ENCODE peak calls at places on chromosomes 4 and X, in seven cellular contexts. One of them, this sample, is unnamed.

GRCh38 chrX:99301990-99302389 is 1108.1 kb downstream of the PCDH19 start:
- DNase-seq in endothelial cell of umbilical vein: no peak
- DNase-seq in Panc1: no peak
- DNase-seq in fibroblast of lung: no peak
- DNase-seq in GM23338: peak; percentile 49
- DNase-seq in CD8-positive, alpha-beta T cell: no peak
- DNase-seq in A549: no peak
- DNase-seq in this sample: no peak

GRCh38 chr4:73902038-73902637 is 32.9 kb downstream of the CXCL1 start:
- DNase-seq in CD8-positive, alpha-beta T cell: no peak
- DNase-seq in A549: no peak
- DNase-seq in GM23338: no peak
- DNase-seq in endothelial cell of umbilical vein: no peak
- DNase-seq in fibroblast of lung: no peak
- DNase-seq in Panc1: no peak
- DNase-seq in this sample: no peak

GRCh38 chrX:48002929-48003328 is 860 bp downstream of the ZNF182 start:
- DNase-seq in Panc1: no peak
- DNase-seq in fibroblast of lung: no peak
- DNase-seq in A549: no peak
- DNase-seq in CD8-positive, alpha-beta T cell: no peak
- DNase-seq in GM23338: no peak
- DNase-seq in endothelial cell of umbilical vein: no peak
- DNase-seq in this sample: no peak

GRCh38 chr4:13903851-13904340 is 276.4 kb upstream of the BOD1L1 start:
- DNase-seq in fibroblast of lung: no peak
- DNase-seq in A549: no peak
- DNase-seq in GM23338: no peak
- DNase-seq in Panc1: no peak
- DNase-seq in CD8-positive, alpha-beta T cell: no peak
- DNase-seq in endothelial cell of umbilical vein: no peak
- DNase-seq in this sample: no peak

GRCh38 chr4:83269256-83269655 is 15.3 kb downstream of the COQ2 start:
- DNase-seq in fibroblast of lung: no peak
- DNase-seq in endothelial cell of umbilical vein: no peak
- DNase-seq in GM23338: no peak
- DNase-seq in Panc1: no peak
- DNase-seq in A549: no peak
- DNase-seq in CD8-positive, alpha-beta T cell: no peak
- DNase-seq in this sample: no peak

GRCh38 chr4:105057370-105058096 is 89.1 kb upstream of the TET2 start:
- DNase-seq in GM23338: no peak
- DNase-seq in A549: no peak
- DNase-seq in endothelial cell of umbilical vein: no peak
- DNase-seq in CD8-positive, alpha-beta T cell: no peak
- DNase-seq in Panc1: no peak
- DNase-seq in fibroblast of lung: no peak
- DNase-seq in this sample: no peak

GRCh38 chrX:40538391-40538790 is 42.4 kb upstream of the ATP6AP2 start:
- DNase-seq in fibroblast of lung: peak; percentile 0
- DNase-seq in CD8-positive, alpha-beta T cell: no peak
- DNase-seq in Panc1: no peak
- DNase-seq in A549: no peak
- DNase-seq in endothelial cell of umbilical vein: no peak
- DNase-seq in GM23338: no peak
- DNase-seq in this sample: no peak

GRCh38 chr4:74610491-74610890 is 165.6 kb downstream of the AREG start:
- DNase-seq in A549: no peak
- DNase-seq in fibroblast of lung: no peak
- DNase-seq in Panc1: no peak
- DNase-seq in CD8-positive, alpha-beta T cell: no peak
- DNase-seq in endothelial cell of umbilical vein: no peak
- DNase-seq in GM23338: no peak
- DNase-seq in this sample: no peak

GRCh38 chr4:8268901-8269534 is 536 bp upstream of the HTRA3 start:
- DNase-seq in fibroblast of lung: no peak
- DNase-seq in Panc1: no peak
- DNase-seq in endothelial cell of umbilical vein: no peak
- DNase-seq in CD8-positive, alpha-beta T cell: no peak
- DNase-seq in A549: no peak
- DNase-seq in GM23338: no peak
- DNase-seq in this sample: no peak
- H3K4me3 ChIP-seq in fibroblast of lung: no peak overlapping the region
- H3K4me3 ChIP-seq in Panc1: no peak overlapping the region
- H3K4me3 ChIP-seq in endothelial cell of umbilical vein: no peak overlapping the region
- H3K4me3 ChIP-seq in CD8-positive, alpha-beta T cell: no peak overlapping the region
- H3K4me3 ChIP-seq in A549: no peak overlapping the region
- H3K4me3 ChIP-seq in GM23338: peak overlapping the region; percentile 59
- H3K4me3 ChIP-seq in this sample: no peak overlapping the region

DNA sequence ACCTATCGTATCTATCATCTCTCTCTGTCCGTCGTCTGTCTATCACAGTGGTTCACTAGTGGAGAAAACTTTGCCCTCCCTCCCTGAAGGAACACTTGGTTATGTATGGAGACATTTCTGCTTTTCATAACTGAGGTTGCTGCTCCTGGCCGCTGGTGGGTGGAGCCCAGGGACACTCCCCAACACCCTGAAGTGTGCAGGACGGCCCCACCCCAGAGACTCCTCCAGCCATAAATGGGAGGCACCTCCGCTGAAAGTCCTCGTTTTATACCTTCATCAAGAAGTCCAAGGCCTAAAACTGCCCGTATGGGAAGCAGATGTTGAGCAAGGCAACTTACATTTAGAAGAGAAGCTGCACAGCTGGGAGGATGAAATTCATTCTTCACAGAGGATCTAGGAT is 43.6 kb downstream of the PRKX start:
- DNase-seq in CD8-positive, alpha-beta T cell: no peak
- DNase-seq in fibroblast of lung: no peak
- DNase-seq in Panc1: no peak
- DNase-seq in endothelial cell of umbilical vein: no peak
- DNase-seq in A549: no peak
- DNase-seq in GM23338: no peak
- DNase-seq in this sample: no peak
- TF ChIP-seq CTCF in CD8-positive, alpha-beta T cell: no peak
- TF ChIP-seq CTCF in fibroblast of lung: no peak
- TF ChIP-seq CTCF in Panc1: no peak
- TF ChIP-seq CTCF in endothelial cell of umbilical vein: no peak
- TF ChIP-seq CTCF in A549: no peak
- TF ChIP-seq CTCF in GM23338: no peak
- TF ChIP-seq CTCF in this sample: no peak

GRCh38 chr4:47031011-47031678 is at the start of gene GABRB1:
- DNase-seq in Panc1: peak; percentile 50
- DNase-seq in A549: no peak
- DNase-seq in GM23338: peak; percentile 76
- DNase-seq in endothelial cell of umbilical vein: peak; percentile 62
- DNase-seq in fibroblast of lung: peak; percentile 70
- DNase-seq in CD8-positive, alpha-beta T cell: no peak
- DNase-seq in this sample: peak; percentile 43

GRCh38 chr4:47032405-47033106 is 1.2 kb downstream of the GABRB1 start:
- DNase-seq in fibroblast of lung: peak; percentile 70
- DNase-seq in CD8-positive, alpha-beta T cell: peak; percentile 56
- DNase-seq in Panc1: peak; percentile 55
- DNase-seq in GM23338: peak; percentile 85
- DNase-seq in endothelial cell of umbilical vein: peak; percentile 38
- DNase-seq in A549: peak; percentile 4
- DNase-seq in this sample: peak; percentile 40

GRCh38 chr4:47031713-47032404 is 492 bp downstream of the GABRB1 start:
- DNase-seq in CD8-positive, alpha-beta T cell: no peak
- DNase-seq in fibroblast of lung: no peak
- DNase-seq in A549: no peak
- DNase-seq in endothelial cell of umbilical vein: no peak
- DNase-seq in GM23338: no peak
- DNase-seq in Panc1: no peak
- DNase-seq in this sample: no peak
- H3K4me3 ChIP-seq in CD8-positive, alpha-beta T cell: peak overlapping the region; percentile 29
- H3K4me3 ChIP-seq in fibroblast of lung: peak overlapping the region; percentile 38
- H3K4me3 ChIP-seq in A549: peak overlapping the region; percentile 31
- H3K4me3 ChIP-seq in endothelial cell of umbilical vein: peak overlapping the region; percentile 51
- H3K4me3 ChIP-seq in GM23338: peak overlapping the region; percentile 69
- H3K4me3 ChIP-seq in Panc1: peak overlapping the region; percentile 60
- H3K4me3 ChIP-seq in this sample: peak overlapping the region; percentile 63

GRCh38 chr4:115873048-115873447 is 759.6 kb upstream of the NDST4 start:
- DNase-seq in fibroblast of lung: no peak
- DNase-seq in endothelial cell of umbilical vein: no peak
- DNase-seq in Panc1: no peak
- DNase-seq in A549: no peak
- DNase-seq in CD8-positive, alpha-beta T cell: no peak
- DNase-seq in GM23338: peak; percentile 3
- DNase-seq in this sample: no peak
- TF ChIP-seq CTCF in fibroblast of lung: no peak
- TF ChIP-seq CTCF in endothelial cell of umbilical vein: no peak
- TF ChIP-seq CTCF in Panc1: no peak
- TF ChIP-seq CTCF in A549: no peak
- TF ChIP-seq CTCF in CD8-positive, alpha-beta T cell: no peak
- TF ChIP-seq CTCF in GM23338: peak; percentile 43
- TF ChIP-seq CTCF in this sample: no peak

GRCh38 chrX:12139934-12140611 is 1.8 kb downstream of the FRMPD4 start:
- DNase-seq in CD8-positive, alpha-beta T cell: no peak
- DNase-seq in GM23338: no peak
- DNase-seq in fibroblast of lung: no peak
- DNase-seq in A549: no peak
- DNase-seq in Panc1: no peak
- DNase-seq in endothelial cell of umbilical vein: no peak
- DNase-seq in this sample: no peak

GRCh38 chrX:12142661-12143060 is 4.4 kb downstream of the FRMPD4 start:
- DNase-seq in A549: no peak
- DNase-seq in fibroblast of lung: no peak
- DNase-seq in CD8-positive, alpha-beta T cell: no peak
- DNase-seq in endothelial cell of umbilical vein: no peak
- DNase-seq in GM23338: no peak
- DNase-seq in Panc1: no peak
- DNase-seq in this sample: no peak

GRCh38 chrX:12138366-12139313 is at the start of gene FRMPD4:
- DNase-seq in CD8-positive, alpha-beta T cell: no peak
- DNase-seq in Panc1: no peak
- DNase-seq in fibroblast of lung: no peak
- DNase-seq in endothelial cell of umbilical vein: no peak
- DNase-seq in A549: no peak
- DNase-seq in GM23338: peak; percentile 63
- DNase-seq in this sample: no peak

GRCh38 chrX:12141511-12141910 is 3.2 kb downstream of the FRMPD4 start:
- DNase-seq in CD8-positive, alpha-beta T cell: no peak
- DNase-seq in endothelial cell of umbilical vein: no peak
- DNase-seq in GM23338: no peak
- DNase-seq in Panc1: no peak
- DNase-seq in A549: no peak
- DNase-seq in fibroblast of lung: no peak
- DNase-seq in this sample: no peak

DNA sequence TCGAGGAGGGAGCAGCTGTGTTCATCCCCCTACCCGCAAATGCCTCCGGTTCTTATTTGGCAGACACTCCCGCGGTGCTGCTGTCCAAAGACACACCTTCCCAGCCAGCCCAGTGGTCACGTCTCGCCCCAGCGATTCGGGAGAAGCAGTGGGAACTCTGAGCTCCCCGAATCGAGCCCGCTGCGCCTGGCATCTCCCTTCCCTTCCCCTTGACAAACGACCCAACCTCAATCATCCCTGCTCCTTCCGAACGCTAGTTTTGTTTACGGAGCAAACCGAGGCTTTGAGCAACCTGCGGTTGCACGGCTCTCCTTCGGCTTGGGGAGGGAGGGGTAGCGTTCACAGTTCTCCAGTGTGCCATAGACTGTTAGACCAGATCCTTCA is 299 bp upstream of the FRMPD4 start:
- DNase-seq in GM23338: peak; percentile 45
- DNase-seq in A549: no peak
- DNase-seq in fibroblast of lung: no peak
- DNase-seq in endothelial cell of umbilical vein: no peak
- DNase-seq in Panc1: no peak
- DNase-seq in CD8-positive, alpha-beta T cell: no peak
- DNase-seq in this sample: no peak
- H3K4me3 ChIP-seq in GM23338: peak overlapping the region; percentile 68
- H3K4me3 ChIP-seq in A549: peak overlapping the region; percentile 59
- H3K4me3 ChIP-seq in fibroblast of lung: peak overlapping the region; percentile 41
- H3K4me3 ChIP-seq in endothelial cell of umbilical vein: no peak overlapping the region
- H3K4me3 ChIP-seq in Panc1: peak overlapping the region; percentile 40
- H3K4me3 ChIP-seq in CD8-positive, alpha-beta T cell: no peak overlapping the region
- H3K4me3 ChIP-seq in this sample: peak overlapping the region; percentile 37

DNA sequence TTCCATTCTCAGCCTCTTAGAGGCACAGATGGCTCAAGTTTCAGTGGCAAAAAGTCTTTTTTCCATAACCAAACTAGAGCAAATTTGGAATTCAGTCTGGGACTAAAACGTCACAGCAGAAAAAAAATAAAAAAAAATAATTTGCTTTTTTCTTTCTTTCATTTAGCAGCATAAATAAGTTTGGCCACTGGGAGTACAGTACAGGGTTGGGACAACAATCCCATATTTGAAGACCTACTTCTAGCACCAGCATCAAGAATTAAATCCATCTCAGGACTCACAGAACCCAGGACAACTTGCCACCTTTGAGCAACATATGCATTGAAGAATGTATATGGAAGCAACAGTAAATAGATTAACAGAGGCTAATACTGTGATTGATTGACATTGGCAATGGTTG is 214.0 kb downstream of the FBXW7 start:
- DNase-seq in CD8-positive, alpha-beta T cell: no peak
- DNase-seq in Panc1: no peak
- DNase-seq in GM23338: no peak
- DNase-seq in fibroblast of lung: no peak
- DNase-seq in A549: no peak
- DNase-seq in endothelial cell of umbilical vein: no peak
- DNase-seq in this sample: no peak
- TF ChIP-seq CTCF in CD8-positive, alpha-beta T cell: no peak
- TF ChIP-seq CTCF in Panc1: no peak
- TF ChIP-seq CTCF in GM23338: no peak
- TF ChIP-seq CTCF in fibroblast of lung: no peak
- TF ChIP-seq CTCF in A549: no peak
- TF ChIP-seq CTCF in endothelial cell of umbilical vein: no peak
- TF ChIP-seq CTCF in this sample: no peak

GRCh38 chr4:110614173-110614948 is 8.5 kb downstream of the PITX2 start:
- DNase-seq in GM23338: peak; percentile 86
- DNase-seq in CD8-positive, alpha-beta T cell: no peak
- DNase-seq in endothelial cell of umbilical vein: no peak
- DNase-seq in A549: no peak
- DNase-seq in fibroblast of lung: no peak
- DNase-seq in Panc1: no peak
- DNase-seq in this sample: no peak

GRCh38 chr4:110616162-110617062 is 6.5 kb downstream of the PITX2 start:
- DNase-seq in GM23338: peak; percentile 60
- DNase-seq in fibroblast of lung: no peak
- DNase-seq in A549: no peak
- DNase-seq in Panc1: no peak
- DNase-seq in CD8-positive, alpha-beta T cell: no peak
- DNase-seq in endothelial cell of umbilical vein: no peak
- DNase-seq in this sample: no peak

GRCh38 chr4:110617095-110617494 is 5.8 kb downstream of the PITX2 start:
- DNase-seq in endothelial cell of umbilical vein: no peak
- DNase-seq in CD8-positive, alpha-beta T cell: no peak
- DNase-seq in fibroblast of lung: no peak
- DNase-seq in Panc1: no peak
- DNase-seq in A549: no peak
- DNase-seq in GM23338: no peak
- DNase-seq in this sample: no peak

GRCh38 chr4:110614981-110615365 is 7.9 kb downstream of the PITX2 start:
- DNase-seq in fibroblast of lung: no peak
- DNase-seq in A549: no peak
- DNase-seq in GM23338: peak; percentile 45
- DNase-seq in endothelial cell of umbilical vein: no peak
- DNase-seq in Panc1: no peak
- DNase-seq in CD8-positive, alpha-beta T cell: no peak
- DNase-seq in this sample: no peak

GRCh38 chr4:110615366-110616161 is 7.3 kb downstream of the PITX2 start:
- DNase-seq in fibroblast of lung: no peak
- DNase-seq in endothelial cell of umbilical vein: no peak
- DNase-seq in A549: no peak
- DNase-seq in GM23338: peak; percentile 82
- DNase-seq in Panc1: no peak
- DNase-seq in CD8-positive, alpha-beta T cell: no peak
- DNase-seq in this sample: no peak
- H3K4me3 ChIP-seq in fibroblast of lung: no peak overlapping the region
- H3K4me3 ChIP-seq in endothelial cell of umbilical vein: no peak overlapping the region
- H3K4me3 ChIP-seq in A549: no peak overlapping the region
- H3K4me3 ChIP-seq in GM23338: peak overlapping the region; percentile 53
- H3K4me3 ChIP-seq in Panc1: no peak overlapping the region
- H3K4me3 ChIP-seq in CD8-positive, alpha-beta T cell: no peak overlapping the region
- H3K4me3 ChIP-seq in this sample: no peak overlapping the region

GRCh38 chrX:120452131-120452530 is 17.0 kb downstream of the LAMP2 start:
- DNase-seq in fibroblast of lung: peak; percentile 41
- DNase-seq in A549: peak; percentile 8
- DNase-seq in GM23338: peak; percentile 46
- DNase-seq in Panc1: no peak
- DNase-seq in endothelial cell of umbilical vein: peak; percentile 17
- DNase-seq in CD8-positive, alpha-beta T cell: no peak
- DNase-seq in this sample: peak; percentile 33
- TF ChIP-seq CTCF in fibroblast of lung: peak; percentile 56
- TF ChIP-seq CTCF in A549: peak; percentile 23
- TF ChIP-seq CTCF in GM23338: peak; percentile 57
- TF ChIP-seq CTCF in Panc1: peak; percentile 68
- TF ChIP-seq CTCF in endothelial cell of umbilical vein: peak; percentile 11
- TF ChIP-seq CTCF in CD8-positive, alpha-beta T cell: no peak
- TF ChIP-seq CTCF in this sample: peak; percentile 60

This sample was measured in astrocyte of the cerebellum.